ENCODE peak calls at places on chromosomes 4 and X, in nine cellular contexts. Y, N, L, S, H, C, R, F and X are unnamed samples.

GRCh38 chr4:142516686-142517145 is 329.4 kb downstream of the INPP4B start:
- DNase-seq in L (no peak), C (no peak), Y (no peak), N (peak), F (no peak), H (no peak), R (no peak), S (no peak), X (no peak)

GRCh38 chr4:152850377-152850776 is 70.6 kb downstream of the ARFIP1 start:
- DNase-seq in S (no peak), Y (no peak), L (no peak), C (no peak), N (peak), H (no peak), F (no peak), R (no peak), X (no peak)

GRCh38 chr4:162229670-162230069 is 65.9 kb upstream of the FSTL5 start:
- DNase-seq in R (no peak), C (no peak), Y (no peak), H (no peak), F (no peak), N (peak), S (no peak), L (no peak), X (peak)

GRCh38 chr4:3387943-3388348 is 53.8 kb upstream of the HGFAC start:
- DNase-seq in S (no peak), Y (no peak), C (peak), H (no peak), L (peak), N (peak), R (peak), F (no peak), X (no peak)

GRCh38 chr4:1058997-1059665 is 47.7 kb downstream of the FGFRL1 start:
- DNase-seq in F (no peak), S (no peak), C (no peak), Y (no peak), L (no peak), N (no peak), R (no peak), H (no peak), X (no peak)

GRCh38 chr4:169270810-169271691 is at the start of gene SH3RF1:
- DNase-seq in C (peak), S (peak), Y (peak), L (peak), N (peak), F (peak), R (peak), H (peak), X (peak)

GRCh38 chrX:38845426-38845825 is 44.2 kb downstream of the MID1IP1 start:
- DNase-seq in Y (no peak), C (no peak), L (no peak), R (no peak), F (no peak), N (no peak), S (no peak), H (no peak), X (no peak)

GRCh38 chrX:106898462-106898861 is 4.7 kb downstream of the RIPPLY1 start:
- DNase-seq in Y (peak), R (peak), S (no peak), C (no peak), N (peak), H (peak), F (peak), L (peak), X (peak)

GRCh38 chr4:74805601-74806000 is 11.3 kb upstream of the BTC start:
- DNase-seq in R (no peak), L (no peak), S (no peak), Y (no peak), F (no peak), N (peak), C (no peak), H (no peak), X (peak)